ENCODE peak calls at places on chromosomes 3 and 15, in seven cellular contexts. One of them, this sample, is unnamed.

GRCh38 chr15:88911766-88912118 is 1.4 kb downstream of the MFGE8 start:
- DNase-seq in activated CD4-positive, alpha-beta T cell treated with anti-CD3 and anti-CD28 coated beads, Interleukin-2, amount 50 U/mL, for 48 hours: no peak
- DNase-seq in GM20000: peak
- DNase-seq in heart right ventricle: peak
- DNase-seq in kidney tubule cell: peak
- DNase-seq in pancreas: no peak
- DNase-seq in A549: peak
- DNase-seq in this sample: no peak

GRCh38 chr15:31444844-31445243 is 118.2 kb downstream of the KLF13 start:
- DNase-seq in activated CD4-positive, alpha-beta T cell treated with anti-CD3 and anti-CD28 coated beads, Interleukin-2, amount 50 U/mL, for 48 hours: no peak
- DNase-seq in GM20000: no peak
- DNase-seq in heart right ventricle: no peak
- DNase-seq in kidney tubule cell: no peak
- DNase-seq in pancreas: no peak
- DNase-seq in A549: no peak
- DNase-seq in this sample: no peak

GRCh38 chr3:30729512-30729911 is 123.1 kb downstream of the TGFBR2 start:
- DNase-seq in activated CD4-positive, alpha-beta T cell treated with anti-CD3 and anti-CD28 coated beads, Interleukin-2, amount 50 U/mL, for 48 hours: no peak
- DNase-seq in GM20000: no peak
- DNase-seq in heart right ventricle: no peak
- DNase-seq in kidney tubule cell: no peak
- DNase-seq in pancreas: no peak
- DNase-seq in A549: no peak
- DNase-seq in this sample: no peak

GRCh38 chr3:57709559-57709958 is 16.7 kb upstream of the DENND6A start:
- DNase-seq in activated CD4-positive, alpha-beta T cell treated with anti-CD3 and anti-CD28 coated beads, Interleukin-2, amount 50 U/mL, for 48 hours: no peak
- DNase-seq in GM20000: no peak
- DNase-seq in heart right ventricle: no peak
- DNase-seq in kidney tubule cell: peak
- DNase-seq in pancreas: no peak
- DNase-seq in A549: no peak
- DNase-seq in this sample: no peak

GRCh38 chr3:61829301-61830110 is 268.1 kb downstream of the PTPRG start:
- DNase-seq in activated CD4-positive, alpha-beta T cell treated with anti-CD3 and anti-CD28 coated beads, Interleukin-2, amount 50 U/mL, for 48 hours: no peak
- DNase-seq in GM20000: no peak
- DNase-seq in heart right ventricle: no peak
- DNase-seq in kidney tubule cell: peak
- DNase-seq in pancreas: no peak
- DNase-seq in A549: no peak
- DNase-seq in this sample: no peak

GRCh38 chr3:9933561-9934234 is at the start of gene CRELD1:
- DNase-seq in activated CD4-positive, alpha-beta T cell treated with anti-CD3 and anti-CD28 coated beads, Interleukin-2, amount 50 U/mL, for 48 hours: peak
- DNase-seq in GM20000: peak
- DNase-seq in heart right ventricle: peak
- DNase-seq in kidney tubule cell: peak
- DNase-seq in pancreas: peak
- DNase-seq in A549: peak
- DNase-seq in this sample: peak

GRCh38 chr3:72953325-72953956 is 43.2 kb upstream of the PPP4R2 start:
- DNase-seq in activated CD4-positive, alpha-beta T cell treated with anti-CD3 and anti-CD28 coated beads, Interleukin-2, amount 50 U/mL, for 48 hours: no peak
- DNase-seq in GM20000: no peak
- DNase-seq in heart right ventricle: no peak
- DNase-seq in kidney tubule cell: no peak
- DNase-seq in pancreas: no peak
- DNase-seq in A549: no peak
- DNase-seq in this sample: no peak

GRCh38 chr3:169146112-169146665 is 517.3 kb downstream of the MECOM start:
- DNase-seq in activated CD4-positive, alpha-beta T cell treated with anti-CD3 and anti-CD28 coated beads, Interleukin-2, amount 50 U/mL, for 48 hours: no peak
- DNase-seq in GM20000: peak
- DNase-seq in heart right ventricle: peak
- DNase-seq in kidney tubule cell: peak
- DNase-seq in pancreas: peak
- DNase-seq in A549: peak
- DNase-seq in this sample: no peak

GRCh38 chr3:87318609-87319008 is 42.2 kb upstream of the POU1F1 start:
- DNase-seq in activated CD4-positive, alpha-beta T cell treated with anti-CD3 and anti-CD28 coated beads, Interleukin-2, amount 50 U/mL, for 48 hours: no peak
- DNase-seq in GM20000: no peak
- DNase-seq in heart right ventricle: no peak
- DNase-seq in kidney tubule cell: peak
- DNase-seq in pancreas: no peak
- DNase-seq in A549: no peak
- DNase-seq in this sample: no peak

GRCh38 chr15:91593081-91593480 is 260.4 kb upstream of the SLCO3A1 start:
- DNase-seq in activated CD4-positive, alpha-beta T cell treated with anti-CD3 and anti-CD28 coated beads, Interleukin-2, amount 50 U/mL, for 48 hours: no peak
- DNase-seq in GM20000: no peak
- DNase-seq in heart right ventricle: no peak
- DNase-seq in kidney tubule cell: peak
- DNase-seq in pancreas: no peak
- DNase-seq in A549: no peak
- DNase-seq in this sample: no peak

GRCh38 chr3:94643400-94643799 is 580.5 kb downstream of the NSUN3 start:
- DNase-seq in activated CD4-positive, alpha-beta T cell treated with anti-CD3 and anti-CD28 coated beads, Interleukin-2, amount 50 U/mL, for 48 hours: no peak
- DNase-seq in GM20000: no peak
- DNase-seq in heart right ventricle: no peak
- DNase-seq in kidney tubule cell: peak
- DNase-seq in pancreas: no peak
- DNase-seq in A549: no peak
- DNase-seq in this sample: no peak

GRCh38 chr15:101320501-101321052 is 25.5 kb upstream of the SNRPA1 start:
- DNase-seq in activated CD4-positive, alpha-beta T cell treated with anti-CD3 and anti-CD28 coated beads, Interleukin-2, amount 50 U/mL, for 48 hours: peak
- DNase-seq in GM20000: peak
- DNase-seq in heart right ventricle: peak
- DNase-seq in kidney tubule cell: peak
- DNase-seq in pancreas: no peak
- DNase-seq in A549: no peak
- DNase-seq in this sample: no peak